ENCODE peak calls at places on chromosomes 13 and 19, in eight cellular contexts. One of them, this sample, is unnamed.
A peak's percentile ranks its signal among the peaks of the same experiment; 100 is the strongest.

GRCh38 chr13:49749852-49750251 is 42.6 kb downstream of the KPNA3 start:
- DNase-seq in mucosa of descending colon: no peak
- DNase-seq in upper lobe of right lung: no peak
- DNase-seq in naive thymus-derived CD4-positive, alpha-beta T cell: no peak
- DNase-seq in left ventricle myocardium inferior: no peak
- DNase-seq in ovary: no peak
- DNase-seq in colonic mucosa: no peak
- DNase-seq in endodermal cell: no peak
- DNase-seq in this sample: no peak

GRCh38 chr13:96238241-96238640 is 148.3 kb downstream of the HS6ST3 start:
- DNase-seq in mucosa of descending colon: no peak
- DNase-seq in upper lobe of right lung: no peak
- DNase-seq in naive thymus-derived CD4-positive, alpha-beta T cell: no peak
- DNase-seq in left ventricle myocardium inferior: no peak
- DNase-seq in ovary: no peak
- DNase-seq in colonic mucosa: no peak
- DNase-seq in endodermal cell: no peak
- DNase-seq in this sample: no peak

GRCh38 chr13:47166341-47166740 is 269.5 kb upstream of the HTR2A start:
- DNase-seq in mucosa of descending colon: no peak
- DNase-seq in upper lobe of right lung: no peak
- DNase-seq in naive thymus-derived CD4-positive, alpha-beta T cell: no peak
- DNase-seq in left ventricle myocardium inferior: no peak
- DNase-seq in ovary: no peak
- DNase-seq in colonic mucosa: no peak
- DNase-seq in endodermal cell: no peak
- DNase-seq in this sample: no peak

GRCh38 chr19:46426035-46426505 is 2.7 kb downstream of the PNMA8C start:
- DNase-seq in mucosa of descending colon: peak; percentile 59
- DNase-seq in upper lobe of right lung: no peak
- DNase-seq in naive thymus-derived CD4-positive, alpha-beta T cell: no peak
- DNase-seq in left ventricle myocardium inferior: no peak
- DNase-seq in ovary: no peak
- DNase-seq in colonic mucosa: no peak
- DNase-seq in endodermal cell: no peak
- DNase-seq in this sample: no peak

GRCh38 chr13:66415444-66415843 is 814.7 kb downstream of the PCDH9 start:
- DNase-seq in mucosa of descending colon: no peak
- DNase-seq in upper lobe of right lung: no peak
- DNase-seq in naive thymus-derived CD4-positive, alpha-beta T cell: no peak
- DNase-seq in left ventricle myocardium inferior: no peak
- DNase-seq in ovary: no peak
- DNase-seq in colonic mucosa: no peak
- DNase-seq in endodermal cell: no peak
- DNase-seq in this sample: no peak

GRCh38 chr19:33998739-33999345 is 173.5 kb upstream of the LSM14A start:
- DNase-seq in mucosa of descending colon: no peak
- DNase-seq in upper lobe of right lung: no peak
- DNase-seq in naive thymus-derived CD4-positive, alpha-beta T cell: no peak
- DNase-seq in left ventricle myocardium inferior: no peak
- DNase-seq in ovary: no peak
- DNase-seq in colonic mucosa: no peak
- DNase-seq in endodermal cell: no peak
- DNase-seq in this sample: peak; percentile 4

GRCh38 chr13:43057653-43058317 is 34.4 kb downstream of the DNAJC15 start:
- DNase-seq in mucosa of descending colon: peak; percentile 40
- DNase-seq in upper lobe of right lung: no peak
- DNase-seq in naive thymus-derived CD4-positive, alpha-beta T cell: no peak
- DNase-seq in left ventricle myocardium inferior: no peak
- DNase-seq in ovary: no peak
- DNase-seq in colonic mucosa: no peak
- DNase-seq in endodermal cell: peak; percentile 71
- DNase-seq in this sample: peak; percentile 67

GRCh38 chr13:110158201-110158600 is 148.8 kb downstream of the COL4A1 start:
- DNase-seq in mucosa of descending colon: no peak
- DNase-seq in upper lobe of right lung: no peak
- DNase-seq in naive thymus-derived CD4-positive, alpha-beta T cell: no peak
- DNase-seq in left ventricle myocardium inferior: no peak
- DNase-seq in ovary: no peak
- DNase-seq in colonic mucosa: no peak
- DNase-seq in endodermal cell: peak; percentile 23
- DNase-seq in this sample: no peak

GRCh38 chr13:48155850-48156249 is 60.9 kb upstream of the MED4 start:
- DNase-seq in mucosa of descending colon: no peak
- DNase-seq in upper lobe of right lung: no peak
- DNase-seq in naive thymus-derived CD4-positive, alpha-beta T cell: no peak
- DNase-seq in left ventricle myocardium inferior: no peak
- DNase-seq in ovary: no peak
- DNase-seq in colonic mucosa: no peak
- DNase-seq in endodermal cell: no peak
- DNase-seq in this sample: peak; percentile 69

GRCh38 chr13:44116562-44117315 is 237.0 kb downstream of the LACC1 start:
- DNase-seq in mucosa of descending colon: no peak
- DNase-seq in upper lobe of right lung: no peak
- DNase-seq in naive thymus-derived CD4-positive, alpha-beta T cell: no peak
- DNase-seq in left ventricle myocardium inferior: peak; percentile 25
- DNase-seq in ovary: no peak
- DNase-seq in colonic mucosa: no peak
- DNase-seq in endodermal cell: peak; percentile 69
- DNase-seq in this sample: no peak

GRCh38 chr19:36449059-36449670 is 30.7 kb upstream of the ZFP82 start:
- DNase-seq in mucosa of descending colon: no peak
- DNase-seq in upper lobe of right lung: no peak
- DNase-seq in naive thymus-derived CD4-positive, alpha-beta T cell: no peak
- DNase-seq in left ventricle myocardium inferior: no peak
- DNase-seq in ovary: no peak
- DNase-seq in colonic mucosa: no peak
- DNase-seq in endodermal cell: no peak
- DNase-seq in this sample: no peak

GRCh38 chr13:75479102-75479501 is 2.9 kb downstream of the TBC1D4 start:
- DNase-seq in mucosa of descending colon: no peak
- DNase-seq in upper lobe of right lung: no peak
- DNase-seq in naive thymus-derived CD4-positive, alpha-beta T cell: no peak
- DNase-seq in left ventricle myocardium inferior: no peak
- DNase-seq in ovary: no peak
- DNase-seq in colonic mucosa: no peak
- DNase-seq in endodermal cell: no peak
- DNase-seq in this sample: no peak

GRCh38 chr13:102220681-102221228 is 181.1 kb downstream of the FGF14 start:
- DNase-seq in mucosa of descending colon: no peak
- DNase-seq in upper lobe of right lung: no peak
- DNase-seq in naive thymus-derived CD4-positive, alpha-beta T cell: no peak
- DNase-seq in left ventricle myocardium inferior: no peak
- DNase-seq in ovary: no peak
- DNase-seq in colonic mucosa: no peak
- DNase-seq in endodermal cell: no peak
- DNase-seq in this sample: no peak

GRCh38 chr13:99218969-99219368 is 18.3 kb downstream of the UBAC2 start:
- DNase-seq in mucosa of descending colon: peak; percentile 31
- DNase-seq in upper lobe of right lung: no peak
- DNase-seq in naive thymus-derived CD4-positive, alpha-beta T cell: peak; percentile 49
- DNase-seq in left ventricle myocardium inferior: no peak
- DNase-seq in ovary: peak; percentile 4
- DNase-seq in colonic mucosa: no peak
- DNase-seq in endodermal cell: no peak
- DNase-seq in this sample: peak; percentile 85

GRCh38 chr19:40377876-40378385 is 12.1 kb downstream of the HIPK4 start:
- DNase-seq in mucosa of descending colon: no peak
- DNase-seq in upper lobe of right lung: no peak
- DNase-seq in naive thymus-derived CD4-positive, alpha-beta T cell: no peak
- DNase-seq in left ventricle myocardium inferior: no peak
- DNase-seq in ovary: no peak
- DNase-seq in colonic mucosa: no peak
- DNase-seq in endodermal cell: no peak
- DNase-seq in this sample: no peak

GRCh38 chr19:6216996-6217751 is 62.6 kb downstream of the MLLT1 start:
- DNase-seq in mucosa of descending colon: no peak
- DNase-seq in upper lobe of right lung: no peak
- DNase-seq in naive thymus-derived CD4-positive, alpha-beta T cell: no peak
- DNase-seq in left ventricle myocardium inferior: no peak
- DNase-seq in ovary: peak; percentile 78
- DNase-seq in colonic mucosa: no peak
- DNase-seq in endodermal cell: no peak
- DNase-seq in this sample: peak; percentile 14

GRCh38 chr13:97648171-97648880 is 214.4 kb downstream of the RAP2A start:
- DNase-seq in mucosa of descending colon: no peak
- DNase-seq in upper lobe of right lung: no peak
- DNase-seq in naive thymus-derived CD4-positive, alpha-beta T cell: no peak
- DNase-seq in left ventricle myocardium inferior: no peak
- DNase-seq in ovary: no peak
- DNase-seq in colonic mucosa: no peak
- DNase-seq in endodermal cell: peak; percentile 60
- DNase-seq in this sample: no peak

GRCh38 chr19:37932985-37933953 is 26.3 kb downstream of the SIPA1L3 start:
- DNase-seq in mucosa of descending colon: peak; percentile 79
- DNase-seq in upper lobe of right lung: no peak
- DNase-seq in naive thymus-derived CD4-positive, alpha-beta T cell: no peak
- DNase-seq in left ventricle myocardium inferior: peak; percentile 16
- DNase-seq in ovary: no peak
- DNase-seq in colonic mucosa: peak; percentile 86
- DNase-seq in endodermal cell: peak; percentile 58
- DNase-seq in this sample: no peak

GRCh38 chr19:18292810-18293641 is 11.6 kb upstream of the JUND start:
- DNase-seq in mucosa of descending colon: peak; percentile 81
- DNase-seq in upper lobe of right lung: peak; percentile 93
- DNase-seq in naive thymus-derived CD4-positive, alpha-beta T cell: peak; percentile 78
- DNase-seq in left ventricle myocardium inferior: peak; percentile 91
- DNase-seq in ovary: peak; percentile 94
- DNase-seq in colonic mucosa: peak; percentile 83
- DNase-seq in endodermal cell: peak; percentile 97
- DNase-seq in this sample: no peak

GRCh38 chr13:77093735-77094134 is 66.8 kb upstream of the FBXL3 start:
- DNase-seq in mucosa of descending colon: no peak
- DNase-seq in upper lobe of right lung: no peak
- DNase-seq in naive thymus-derived CD4-positive, alpha-beta T cell: no peak
- DNase-seq in left ventricle myocardium inferior: no peak
- DNase-seq in ovary: no peak
- DNase-seq in colonic mucosa: no peak
- DNase-seq in endodermal cell: no peak
- DNase-seq in this sample: no peak
- H3K4me3 ChIP-seq in mucosa of descending colon: no peak overlapping the region
- H3K4me3 ChIP-seq in upper lobe of right lung: no peak overlapping the region
- H3K4me3 ChIP-seq in naive thymus-derived CD4-positive, alpha-beta T cell: no peak overlapping the region
- H3K4me3 ChIP-seq in left ventricle myocardium inferior: no peak overlapping the region
- H3K4me3 ChIP-seq in ovary: no peak overlapping the region
- H3K4me3 ChIP-seq in colonic mucosa: no peak overlapping the region
- H3K4me3 ChIP-seq in endodermal cell: no peak overlapping the region
- H3K4me3 ChIP-seq in this sample: no peak overlapping the region

DNA sequence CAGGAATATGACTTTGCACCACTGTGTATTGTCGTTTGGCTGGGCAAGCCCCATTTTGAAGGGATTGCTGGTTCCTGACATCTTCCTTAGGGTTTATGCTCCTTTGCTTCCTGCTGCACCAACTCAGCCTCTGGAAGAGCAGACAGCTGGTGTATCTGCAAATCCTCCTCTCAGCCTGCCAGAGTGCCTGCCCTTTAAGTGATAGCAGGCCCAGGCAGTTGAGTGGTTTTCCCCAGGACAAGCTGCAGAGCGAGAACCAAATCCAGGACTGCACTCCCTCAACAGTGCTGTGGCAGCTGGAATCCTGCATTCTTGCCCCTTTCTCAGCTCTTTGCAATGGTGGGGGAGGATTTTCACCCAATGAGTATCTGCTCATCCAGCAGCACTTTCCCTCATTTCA is 85.5 kb downstream of the ZNF429 start:
- DNase-seq in mucosa of descending colon: no peak
- DNase-seq in upper lobe of right lung: no peak
- DNase-seq in naive thymus-derived CD4-positive, alpha-beta T cell: no peak
- DNase-seq in left ventricle myocardium inferior: no peak
- DNase-seq in ovary: no peak
- DNase-seq in colonic mucosa: no peak
- DNase-seq in endodermal cell: no peak
- DNase-seq in this sample: no peak
- H3K9me3 ChIP-seq in mucosa of descending colon: no peaks in the 10 kb centered on the region
- H3K9me3 ChIP-seq in upper lobe of right lung: no peaks in the 10 kb centered on the region
- H3K9me3 ChIP-seq in naive thymus-derived CD4-positive, alpha-beta T cell: no peaks in the 10 kb centered on the region
- H3K9me3 ChIP-seq in left ventricle myocardium inferior: no peaks in the 10 kb centered on the region
- H3K9me3 ChIP-seq in ovary: no peaks in the 10 kb centered on the region
- H3K9me3 ChIP-seq in colonic mucosa: no peaks in the 10 kb centered on the region
- H3K9me3 ChIP-seq in endodermal cell: peaks cover 18% of the 10 kb centered on the region
- H3K9me3 ChIP-seq in this sample: no peaks in the 10 kb centered on the region

DNA sequence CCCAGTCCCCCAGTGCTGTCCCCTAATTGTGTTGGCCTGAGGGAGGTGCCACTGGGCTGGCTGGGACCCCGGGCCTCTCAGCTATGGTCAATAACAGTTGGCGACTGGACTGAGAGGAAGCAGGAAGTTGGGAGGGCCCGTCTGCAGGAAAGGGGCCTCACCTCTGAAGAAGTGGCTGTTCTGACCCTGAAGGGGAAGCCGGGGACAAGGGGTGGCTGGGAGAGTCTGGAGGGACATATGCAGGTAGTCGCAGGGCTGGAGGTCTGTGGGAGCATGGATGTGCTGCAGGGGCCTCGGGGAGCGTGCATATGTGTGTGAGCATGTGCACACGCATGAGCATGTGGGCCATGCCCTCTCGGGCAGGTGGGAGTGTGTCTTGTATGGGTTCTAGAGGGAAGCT is 5.9 kb downstream of the PKN1 start:
- DNase-seq in mucosa of descending colon: no peak
- DNase-seq in upper lobe of right lung: no peak
- DNase-seq in naive thymus-derived CD4-positive, alpha-beta T cell: no peak
- DNase-seq in left ventricle myocardium inferior: no peak
- DNase-seq in ovary: no peak
- DNase-seq in colonic mucosa: no peak
- DNase-seq in endodermal cell: no peak
- DNase-seq in this sample: no peak
- H3K4me1 ChIP-seq in mucosa of descending colon: peaks cover 22% of the 10 kb centered on the region
- H3K4me1 ChIP-seq in upper lobe of right lung: peaks cover 49% of the 10 kb centered on the region
- H3K4me1 ChIP-seq in naive thymus-derived CD4-positive, alpha-beta T cell: peaks cover 39% of the 10 kb centered on the region
- H3K4me1 ChIP-seq in left ventricle myocardium inferior: peaks cover 76% of the 10 kb centered on the region
- H3K4me1 ChIP-seq in ovary: peaks cover 12% of the 10 kb centered on the region
- H3K4me1 ChIP-seq in colonic mucosa: peaks cover 6% of the 10 kb centered on the region
- H3K4me1 ChIP-seq in endodermal cell: no peaks in the 10 kb centered on the region
- H3K4me1 ChIP-seq in this sample: peaks cover 54% of the 10 kb centered on the region

GRCh38 chr19:13935765-13936486 is 2.3 kb downstream of the PODNL1 start:
- DNase-seq in mucosa of descending colon: no peak
- DNase-seq in upper lobe of right lung: no peak
- DNase-seq in naive thymus-derived CD4-positive, alpha-beta T cell: no peak
- DNase-seq in left ventricle myocardium inferior: no peak
- DNase-seq in ovary: no peak
- DNase-seq in colonic mucosa: no peak
- DNase-seq in endodermal cell: peak; percentile 82
- DNase-seq in this sample: no peak

GRCh38 chr19:13932911-13933393 is 5.3 kb downstream of the PODNL1 start:
- DNase-seq in mucosa of descending colon: no peak
- DNase-seq in upper lobe of right lung: no peak
- DNase-seq in naive thymus-derived CD4-positive, alpha-beta T cell: no peak
- DNase-seq in left ventricle myocardium inferior: no peak
- DNase-seq in ovary: no peak
- DNase-seq in colonic mucosa: no peak
- DNase-seq in endodermal cell: no peak
- DNase-seq in this sample: no peak

GRCh38 chr19:13937479-13938360 is 497 bp downstream of the PODNL1 start:
- DNase-seq in mucosa of descending colon: no peak
- DNase-seq in upper lobe of right lung: no peak
- DNase-seq in naive thymus-derived CD4-positive, alpha-beta T cell: no peak
- DNase-seq in left ventricle myocardium inferior: no peak
- DNase-seq in ovary: no peak
- DNase-seq in colonic mucosa: no peak
- DNase-seq in endodermal cell: no peak
- DNase-seq in this sample: no peak

GRCh38 chr19:13934785-13935109 is 3.5 kb downstream of the PODNL1 start:
- DNase-seq in mucosa of descending colon: no peak
- DNase-seq in upper lobe of right lung: no peak
- DNase-seq in naive thymus-derived CD4-positive, alpha-beta T cell: no peak
- DNase-seq in left ventricle myocardium inferior: no peak
- DNase-seq in ovary: no peak
- DNase-seq in colonic mucosa: no peak
- DNase-seq in endodermal cell: no peak
- DNase-seq in this sample: no peak

GRCh38 chr19:13938361-13939027 is at the start of gene PODNL1:
- DNase-seq in mucosa of descending colon: no peak
- DNase-seq in upper lobe of right lung: no peak
- DNase-seq in naive thymus-derived CD4-positive, alpha-beta T cell: no peak
- DNase-seq in left ventricle myocardium inferior: no peak
- DNase-seq in ovary: no peak
- DNase-seq in colonic mucosa: no peak
- DNase-seq in endodermal cell: no peak
- DNase-seq in this sample: no peak
- H3K4me3 ChIP-seq in mucosa of descending colon: no peak within 1 kb of the TSS
- H3K4me3 ChIP-seq in upper lobe of right lung: peak within 1 kb of the TSS; percentile 39
- H3K4me3 ChIP-seq in naive thymus-derived CD4-positive, alpha-beta T cell: no peak within 1 kb of the TSS
- H3K4me3 ChIP-seq in left ventricle myocardium inferior: peak within 1 kb of the TSS; percentile 27
- H3K4me3 ChIP-seq in ovary: no peak within 1 kb of the TSS
- H3K4me3 ChIP-seq in colonic mucosa: no peak within 1 kb of the TSS
- H3K4me3 ChIP-seq in endodermal cell: no peak within 1 kb of the TSS
- H3K4me3 ChIP-seq in this sample: no peak within 1 kb of the TSS

This sample was measured in CD4-positive, alpha-beta memory T cell.